ENCODE peak calls at places on chromosomes 4 and X, in nine cellular contexts. T is HFF-Myc, U is lower lobe of right lung, G is AG10803, O is fibroblast of pulmonary artery, Q is IMR-90, J is endodermal cell, Z is fibroblast of lung, B is foreskin fibroblast. E is an unnamed sample.

GRCh38 chrX:93695981-93696380 is 22.0 kb downstream of the FAM133A start:
- DNase-seq in U (no peak), O (no peak), Q (no peak), T (no peak), Z (no peak), B (no peak), J (no peak), G (peak), E (no peak)

GRCh38 chr4:101086801-101087586 is 260.3 kb downstream of the PPP3CA start:
- DNase-seq in J (peak), T (no peak), O (no peak), U (no peak), Z (no peak), G (no peak), Q (no peak), B (no peak), E (no peak)

GRCh38 chrX:97898798-97899197 is 1015.1 kb downstream of the RPA4 start:
- DNase-seq in J (no peak), B (peak), T (no peak), Z (no peak), U (no peak), Q (peak), O (peak), G (peak), E (peak)

GRCh38 chrX:56798866-56799864 is 70.1 kb downstream of the NBDY start:
- DNase-seq in J (peak), Q (no peak), Z (no peak), G (no peak), B (no peak), O (no peak), U (no peak), T (no peak), E (no peak)

GRCh38 chr4:185831125-185831815 is 19.3 kb upstream of the SORBS2 start:
- DNase-seq in Z (no peak), G (no peak), O (no peak), Q (no peak), U (no peak), J (no peak), T (no peak), B (no peak), E (peak)

GRCh38 chrX:80808854-80809493 is 703 bp downstream of the BRWD3 start:
- DNase-seq in G (peak), B (peak), J (peak), O (no peak), Z (peak), T (no peak), U (no peak), Q (no peak), E (peak)

GRCh38 chrX:39238017-39238416 is 436.8 kb downstream of the MID1IP1 start:
- DNase-seq in Q (no peak), B (no peak), U (no peak), T (no peak), G (no peak), Z (no peak), O (no peak), J (no peak), E (no peak)

GRCh38 chrX:79078114-79078513 is 66.4 kb upstream of the GPR174 start:
- DNase-seq in T (no peak), O (no peak), J (no peak), U (no peak), B (no peak), G (no peak), Q (no peak), Z (no peak), E (no peak)

GRCh38 chr4:112747035-112747434 is 110.1 kb downstream of the LARP7 start:
- DNase-seq in B (no peak), U (no peak), T (no peak), G (no peak), O (no peak), J (peak), Z (no peak), Q (no peak), E (peak)

GRCh38 chrX:7263961-7264360 is 116.0 kb upstream of the PUDP start:
- DNase-seq in Z (no peak), J (no peak), U (no peak), O (no peak), T (no peak), Q (no peak), G (no peak), B (peak), E (peak)

GRCh38 chr4:13866881-13867280 is 239.4 kb upstream of the BOD1L1 start:
- DNase-seq in O (no peak), U (no peak), J (no peak), Q (peak), T (no peak), Z (no peak), G (peak), B (no peak), E (no peak)

GRCh38 chrX:141760761-141761160 is 62.2 kb upstream of the SPANXD start:
- DNase-seq in J (no peak), U (no peak), T (no peak), O (peak), G (peak), Z (no peak), B (no peak), Q (peak), E (peak)

GRCh38 chr4:148454835-148455234 is 12.6 kb upstream of the NR3C2 start:
- DNase-seq in J (no peak), O (no peak), Q (peak), Z (no peak), G (peak), B (no peak), T (no peak), U (no peak), E (no peak)

GRCh38 chrX:21972721-21973120 is 32.2 kb downstream of the SMS start:
- DNase-seq in Q (peak), O (peak), T (no peak), G (peak), J (no peak), B (no peak), U (no peak), Z (peak), E (peak)

GRCh38 chr4:94278777-94279176 is 63.9 kb downstream of the HPGDS start:
- DNase-seq in J (no peak), Z (no peak), B (no peak), T (no peak), G (no peak), Q (no peak), U (no peak), O (no peak), E (no peak)

GRCh38 chr4:8745828-8746225 is 125.8 kb downstream of the HMX1 start:
- DNase-seq in O (no peak), J (peak), U (peak), Z (no peak), G (no peak), B (no peak), T (no peak), Q (no peak), E (no peak)

GRCh38 chrX:103773445-103773844 is 3.2 kb upstream of the PLP1 start:
- DNase-seq in O (no peak), U (no peak), G (no peak), J (no peak), Z (no peak), Q (no peak), B (no peak), T (no peak), E (no peak)

GRCh38 chr4:99209671-99210070 is 9.4 kb downstream of the ADH6 start:
- DNase-seq in J (no peak), U (no peak), O (peak), Z (no peak), G (peak), Q (peak), T (no peak), B (no peak), E (peak)

GRCh38 chr4:37802068-37802666 is 24.3 kb upstream of the PGM2 start:
- DNase-seq in Q (peak), U (peak), T (peak), O (peak), G (peak), J (peak), B (peak), Z (peak), E (peak)

GRCh38 chr4:175469519-175469918 is 342.5 kb downstream of the GPM6A start:
- DNase-seq in O (peak), Q (peak), Z (no peak), B (peak), T (no peak), G (peak), U (no peak), J (no peak), E (peak)

GRCh38 chr4:148395771-148396170 is 46.4 kb downstream of the NR3C2 start:
- DNase-seq in Q (no peak), Z (no peak), B (no peak), O (no peak), J (no peak), U (no peak), T (no peak), G (no peak), E (no peak)

GRCh38 chr4:182881928-182882327 is 35.3 kb downstream of the DCTD start:
- DNase-seq in B (no peak), O (no peak), Q (no peak), J (no peak), T (no peak), Z (no peak), U (no peak), G (peak), E (no peak)

GRCh38 chrX:105314468-105314867 is 94.0 kb upstream of the TEX13A start:
- DNase-seq in Q (peak), B (peak), T (no peak), G (no peak), O (peak), J (no peak), U (no peak), Z (peak), E (peak)

GRCh38 chr4:174467107-174467506 is 55.2 kb downstream of the HPGD start:
- DNase-seq in J (no peak), T (no peak), U (no peak), Q (no peak), Z (no peak), O (peak), B (no peak), G (no peak), E (peak)

GRCh38 chr4:98514930-98515809 is 143.2 kb downstream of the TSPAN5 start:
- DNase-seq in T (no peak), Z (no peak), G (no peak), B (no peak), O (peak), J (peak), Q (peak), U (no peak), E (no peak)

GRCh38 chr4:48489683-48490011 is 405 bp upstream of the ZAR1 start:
- DNase-seq in U (no peak), B (no peak), Q (no peak), O (no peak), T (no peak), J (peak), G (no peak), Z (no peak), E (no peak)

GRCh38 chr4:20255823-20256222 is 4.1 kb downstream of the SLIT2 start:
- DNase-seq in G (no peak), U (no peak), O (no peak), J (no peak), Q (no peak), T (no peak), B (no peak), Z (peak), E (no peak)

GRCh38 chr4:100081511-100081910 is 108.8 kb downstream of the DDIT4L start:
- DNase-seq in O (no peak), B (no peak), Z (no peak), T (no peak), J (no peak), Q (no peak), U (no peak), G (no peak), E (peak)

GRCh38 chrX:103573205-103573604 is 12.1 kb upstream of the TCEAL4 start:
- DNase-seq in G (no peak), Z (no peak), J (peak), Q (no peak), T (no peak), O (no peak), B (no peak), U (no peak), E (no peak)

GRCh38 chrX:102720237-102721168 is at the start of gene GPRASP3:
- DNase-seq in G (peak), O (peak), T (no peak), Z (peak), Q (peak), U (peak), J (peak), B (peak), E (peak)

GRCh38 chr4:15976456-15977096 is 13.6 kb upstream of the FGFBP2 start:
- DNase-seq in G (no peak), O (no peak), U (no peak), J (peak), Z (no peak), T (no peak), Q (no peak), B (no peak), E (no peak)

GRCh38 chr4:182483685-182484084 is 240.5 kb downstream of the TENM3 start:
- DNase-seq in O (no peak), G (no peak), Z (no peak), T (no peak), B (no peak), U (no peak), J (no peak), Q (no peak), E (no peak)

GRCh38 chr4:16005671-16006070 is 42.7 kb upstream of the FGFBP2 start:
- DNase-seq in J (no peak), Z (no peak), O (no peak), T (no peak), B (no peak), U (no peak), Q (no peak), G (no peak), E (no peak)

GRCh38 chr4:102525099-102525498 is 23.9 kb downstream of the NFKB1 start:
- DNase-seq in T (no peak), G (peak), J (no peak), U (no peak), B (no peak), Z (peak), O (peak), Q (peak), E (peak)

GRCh38 chr4:98113005-98113404 is 30.3 kb downstream of the STPG2 start:
- DNase-seq in G (peak), U (no peak), T (peak), J (peak), B (peak), O (peak), Z (peak), Q (peak), E (peak)

GRCh38 chrX:39645059-39645895 is 452.5 kb downstream of the BCOR start:
- DNase-seq in T (peak), G (peak), Z (peak), Q (peak), O (peak), U (peak), B (peak), J (no peak), E (no peak)

DNA sequence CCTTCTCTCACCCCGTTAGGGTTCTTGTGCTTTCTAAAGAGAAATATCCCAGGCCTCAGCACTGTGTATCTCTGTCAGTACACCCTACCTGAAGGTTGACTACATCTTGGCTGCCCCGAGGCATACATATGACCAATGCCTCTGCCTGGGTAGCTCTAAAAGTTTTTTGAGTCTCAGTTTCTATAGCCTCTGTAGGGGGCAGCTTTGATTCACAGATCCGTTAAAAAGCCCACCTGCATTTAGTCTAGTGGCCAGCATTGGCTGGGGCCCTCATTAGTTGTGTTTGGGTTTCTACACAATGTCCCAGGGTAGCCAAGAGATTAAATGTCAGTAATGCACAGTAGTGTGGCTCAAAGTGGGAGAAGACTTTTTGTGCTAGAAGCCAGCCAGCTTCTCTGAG is 151.1 kb downstream of the CFAP299 start:
- DNase-seq in T (no peak), O (no peak), Z (no peak), Q (no peak), U (no peak), J (no peak), B (no peak), G (no peak), E (no peak)
- TF ChIP-seq CTCF in T (no peak), O (no peak), Z (no peak), Q (no peak), U (no peak), J (peak), B (no peak), G (no peak), E (no peak)

DNA sequence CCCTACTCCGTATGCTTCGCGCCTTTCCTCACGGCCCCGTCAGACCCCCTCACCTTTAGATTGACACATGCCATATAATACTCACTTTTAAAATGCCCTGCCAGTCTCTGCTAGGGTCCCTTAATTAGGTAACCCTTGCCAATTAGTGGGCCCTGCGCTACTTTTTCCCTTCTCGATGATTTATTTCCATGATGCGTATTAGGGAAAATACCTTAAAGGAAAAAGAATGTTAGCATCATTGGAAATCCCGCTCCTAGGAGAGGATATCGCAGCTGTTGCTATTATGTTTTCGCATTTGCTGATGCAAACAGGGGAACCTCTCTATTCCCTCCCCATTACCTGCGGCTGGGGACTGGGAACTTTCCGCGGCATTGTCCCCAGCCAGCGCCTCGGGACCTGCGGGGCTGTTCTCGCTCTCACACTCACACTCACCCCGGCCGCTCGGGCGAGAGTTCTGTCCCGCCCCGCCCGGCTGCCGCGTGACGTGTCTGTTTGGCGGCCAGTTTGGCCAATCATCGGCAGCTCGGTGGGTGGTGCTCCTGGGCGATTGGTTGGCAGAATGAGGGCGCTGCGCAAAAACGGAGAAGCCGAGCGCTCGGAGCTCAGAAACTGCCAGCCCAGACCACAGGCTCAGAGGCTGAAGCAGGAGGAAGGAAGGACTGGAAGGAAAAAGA is at the start of gene PCDH10:
- DNase-seq in Q (peak), T (peak), U (peak), J (peak), G (peak), Z (peak), B (peak), O (peak), E (peak)
- H3K4me3 ChIP-seq in Q (peak), T (peak), U (peak), J (peak), G (peak), Z (peak), B (peak), O (peak), E (peak)

DNA sequence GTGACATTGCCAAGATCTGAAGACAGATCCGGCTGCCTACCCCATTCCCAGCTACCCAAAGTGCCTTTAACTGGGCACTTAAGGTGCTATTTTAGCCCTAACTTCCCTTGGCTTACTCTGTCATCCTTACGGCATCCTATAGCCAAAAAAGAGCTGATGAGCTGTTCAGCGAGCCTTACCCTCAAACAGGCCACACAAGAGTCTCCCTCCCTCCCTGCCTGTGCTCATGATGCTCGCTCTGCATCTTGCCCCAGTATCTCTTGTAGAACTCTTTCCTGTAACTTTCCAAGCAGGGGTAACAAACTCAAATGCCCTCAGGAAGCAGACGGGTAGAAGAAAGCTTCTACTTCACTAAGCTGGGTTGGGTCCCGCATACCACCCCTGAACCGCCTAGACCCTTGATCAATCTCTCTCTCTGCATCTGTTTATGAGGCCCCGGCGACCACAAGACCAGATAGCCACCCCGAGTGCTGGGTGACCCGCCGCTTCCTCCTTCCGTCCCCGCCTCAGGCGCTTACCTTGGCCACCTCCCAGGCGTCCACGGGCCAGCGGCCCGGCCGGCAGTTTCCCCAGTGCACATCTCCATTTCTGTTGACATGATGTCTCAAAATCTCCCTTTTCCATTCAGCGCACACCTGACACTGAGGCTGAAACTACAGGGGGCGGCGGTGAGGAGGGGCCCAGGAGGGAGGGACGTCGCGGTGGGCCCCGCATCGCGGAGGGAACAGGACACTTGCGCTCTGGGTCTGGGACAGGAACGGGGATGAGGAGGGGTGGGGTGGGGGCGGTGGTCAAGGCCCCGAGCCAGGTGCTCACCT is 663 bp downstream of the CXorf38 start:
- DNase-seq in Z (peak), O (peak), G (peak), J (no peak), T (no peak), U (peak), Q (peak), B (no peak), E (peak)
- TF ChIP-seq CTCF in Z (no peak), O (no peak), G (no peak), J (no peak), T (no peak), U (no peak), Q (no peak), B (no peak), E (no peak)

GRCh38 chr4:73945140-73945539 is 36.7 kb downstream of the PF4 start:
- DNase-seq in T (no peak), J (no peak), Z (no peak), O (no peak), Q (no peak), G (no peak), U (no peak), B (no peak), E (no peak)

GRCh38 chr4:73943555-73943954 is 38.3 kb downstream of the PF4 start:
- DNase-seq in Q (no peak), O (no peak), J (no peak), U (no peak), Z (no peak), T (no peak), G (no peak), B (no peak), E (no peak)

GRCh38 chr4:73947239-73947985 is 34.4 kb downstream of the PF4 start:
- DNase-seq in Z (no peak), B (no peak), T (no peak), U (no peak), G (no peak), J (no peak), Q (no peak), O (no peak), E (no peak)

GRCh38 chr4:73945674-73946449 is 36.0 kb downstream of the PF4 start:
- DNase-seq in G (no peak), Z (no peak), T (no peak), J (no peak), Q (no peak), B (no peak), U (no peak), O (no peak), E (no peak)

DNA sequence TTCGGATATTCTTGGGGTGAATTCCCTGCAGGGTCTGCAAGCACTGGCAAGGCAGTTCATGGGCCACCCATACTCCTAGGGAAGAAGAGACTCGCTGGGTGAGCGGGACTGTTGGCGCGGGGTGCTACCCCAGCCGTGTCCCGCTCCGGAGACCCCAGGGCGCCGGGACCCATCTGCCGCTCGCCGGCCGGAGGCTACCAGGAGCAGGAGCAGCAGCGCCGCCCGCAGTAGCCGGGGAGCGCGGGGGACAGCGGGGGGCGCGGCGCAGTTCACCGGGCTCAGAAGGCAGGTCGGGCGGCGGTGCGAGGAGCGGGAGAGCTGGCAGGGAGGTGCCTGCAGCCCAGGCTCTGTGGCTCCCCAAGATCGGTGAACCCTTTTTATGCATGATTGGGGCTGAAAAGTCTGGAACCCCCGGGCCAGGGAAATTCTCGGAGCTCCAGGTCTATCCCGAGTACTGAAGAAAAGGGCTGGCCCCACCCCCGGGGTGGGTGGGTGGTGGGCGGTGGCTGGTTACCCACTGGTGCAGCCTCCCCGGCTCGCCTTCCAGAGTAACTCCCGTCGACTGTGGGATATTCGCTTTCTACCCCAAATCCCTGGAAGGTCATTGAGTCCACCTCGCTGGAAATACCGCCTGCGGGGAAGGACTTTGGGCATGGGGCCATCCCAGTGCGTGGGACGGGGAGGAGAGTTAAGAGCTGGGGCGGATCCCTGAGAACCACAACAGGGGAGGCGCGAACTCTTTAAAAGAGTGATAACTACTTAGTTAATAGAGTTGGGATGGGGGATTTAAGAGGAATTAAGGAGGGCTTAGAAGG is 37.6 kb downstream of the PF4 start:
- DNase-seq in O (peak), Z (peak), G (peak), U (peak), B (no peak), T (no peak), Q (no peak), J (peak), E (peak)
- H3K4me3 ChIP-seq in O (peak), Z (peak), G (peak), U (peak), B (peak), T (peak), Q (peak), J (peak), E (peak)